ENCODE peak calls at places on chromosomes 6 and 20, in six cellular contexts. One of them, this sample, is unnamed.
A peak's percentile ranks its signal among the peaks of the same experiment; 100 is the strongest.

GRCh38 chr6:82363368-82364086 is at the start of gene TPBG:
- DNase-seq in suprapubic skin: peak; percentile 83
- DNase-seq in stomach: peak; percentile 58
- DNase-seq in fibroblast of lung: peak; percentile 56
- DNase-seq in spleen: peak; percentile 73
- DNase-seq in CD4-positive, alpha-beta T cell: no peak
- DNase-seq in this sample: no peak

GRCh38 chr6:125357515-125358256 is 55.9 kb upstream of the HDDC2 start:
- DNase-seq in suprapubic skin: no peak
- DNase-seq in stomach: no peak
- DNase-seq in fibroblast of lung: peak; percentile 31
- DNase-seq in spleen: no peak
- DNase-seq in CD4-positive, alpha-beta T cell: no peak
- DNase-seq in this sample: no peak

GRCh38 chr6:151179321-151179720 is 60.4 kb upstream of the AKAP12 start:
- DNase-seq in suprapubic skin: no peak
- DNase-seq in stomach: no peak
- DNase-seq in fibroblast of lung: peak; percentile 75
- DNase-seq in spleen: no peak
- DNase-seq in CD4-positive, alpha-beta T cell: no peak
- DNase-seq in this sample: no peak

GRCh38 chr6:113281014-113281810 is 575.9 kb upstream of the MARCKS start:
- DNase-seq in suprapubic skin: no peak
- DNase-seq in stomach: no peak
- DNase-seq in fibroblast of lung: peak; percentile 26
- DNase-seq in spleen: no peak
- DNase-seq in CD4-positive, alpha-beta T cell: no peak
- DNase-seq in this sample: no peak

GRCh38 chr6:149362289-149362688 is 37.8 kb upstream of the SUMO4 start:
- DNase-seq in suprapubic skin: no peak
- DNase-seq in stomach: no peak
- DNase-seq in fibroblast of lung: no peak
- DNase-seq in spleen: no peak
- DNase-seq in CD4-positive, alpha-beta T cell: no peak
- DNase-seq in this sample: no peak

GRCh38 chr6:137405806-137406205 is 88.4 kb downstream of the OLIG3 start:
- DNase-seq in suprapubic skin: no peak
- DNase-seq in stomach: no peak
- DNase-seq in fibroblast of lung: no peak
- DNase-seq in spleen: no peak
- DNase-seq in CD4-positive, alpha-beta T cell: no peak
- DNase-seq in this sample: no peak

GRCh38 chr6:38997128-38997761 is 51.3 kb upstream of the GLP1R start:
- DNase-seq in suprapubic skin: no peak
- DNase-seq in stomach: peak; percentile 39
- DNase-seq in fibroblast of lung: peak; percentile 22
- DNase-seq in spleen: no peak
- DNase-seq in CD4-positive, alpha-beta T cell: peak; percentile 11
- DNase-seq in this sample: no peak

GRCh38 chr6:25717856-25718740 is 36.4 kb upstream of the SLC17A4 start:
- DNase-seq in suprapubic skin: no peak
- DNase-seq in stomach: no peak
- DNase-seq in fibroblast of lung: peak; percentile 47
- DNase-seq in spleen: no peak
- DNase-seq in CD4-positive, alpha-beta T cell: no peak
- DNase-seq in this sample: no peak

GRCh38 chr20:11054266-11055025 is 380.6 kb upstream of the JAG1 start:
- DNase-seq in suprapubic skin: no peak
- DNase-seq in stomach: no peak
- DNase-seq in fibroblast of lung: no peak
- DNase-seq in spleen: no peak
- DNase-seq in CD4-positive, alpha-beta T cell: no peak
- DNase-seq in this sample: no peak

GRCh38 chr6:137495652-137496391 is 1.6 kb upstream of the OLIG3 start:
- DNase-seq in suprapubic skin: no peak
- DNase-seq in stomach: no peak
- DNase-seq in fibroblast of lung: no peak
- DNase-seq in spleen: no peak
- DNase-seq in CD4-positive, alpha-beta T cell: no peak
- DNase-seq in this sample: no peak

GRCh38 chr20:13412806-13413445 is 191.9 kb downstream of the ISM1 start:
- DNase-seq in suprapubic skin: no peak
- DNase-seq in stomach: no peak
- DNase-seq in fibroblast of lung: peak; percentile 26
- DNase-seq in spleen: no peak
- DNase-seq in CD4-positive, alpha-beta T cell: no peak
- DNase-seq in this sample: no peak

GRCh38 chr20:6348908-6349307 is 226.1 kb upstream of the FERMT1 start:
- DNase-seq in suprapubic skin: no peak
- DNase-seq in stomach: no peak
- DNase-seq in fibroblast of lung: no peak
- DNase-seq in spleen: no peak
- DNase-seq in CD4-positive, alpha-beta T cell: no peak
- DNase-seq in this sample: no peak

GRCh38 chr6:139882234-139882633 is 507.8 kb upstream of the CITED2 start:
- DNase-seq in suprapubic skin: no peak
- DNase-seq in stomach: no peak
- DNase-seq in fibroblast of lung: peak; percentile 65
- DNase-seq in spleen: no peak
- DNase-seq in CD4-positive, alpha-beta T cell: no peak
- DNase-seq in this sample: no peak

GRCh38 chr20:58481541-58482021 is 33.6 kb downstream of the APCDD1L start:
- DNase-seq in suprapubic skin: peak; percentile 72
- DNase-seq in stomach: peak; percentile 42
- DNase-seq in fibroblast of lung: peak; percentile 59
- DNase-seq in spleen: no peak
- DNase-seq in CD4-positive, alpha-beta T cell: peak; percentile 42
- DNase-seq in this sample: no peak

GRCh38 chr20:21145424-21145823 is 19.5 kb downstream of the KIZ start:
- DNase-seq in suprapubic skin: no peak
- DNase-seq in stomach: no peak
- DNase-seq in fibroblast of lung: no peak
- DNase-seq in spleen: no peak
- DNase-seq in CD4-positive, alpha-beta T cell: no peak
- DNase-seq in this sample: no peak

GRCh38 chr20:22305391-22305790 is 279.0 kb downstream of the FOXA2 start:
- DNase-seq in suprapubic skin: no peak
- DNase-seq in stomach: no peak
- DNase-seq in fibroblast of lung: no peak
- DNase-seq in spleen: no peak
- DNase-seq in CD4-positive, alpha-beta T cell: no peak
- DNase-seq in this sample: no peak

GRCh38 chr6:120147218-120147871 is 797.8 kb upstream of the MAN1A1 start:
- DNase-seq in suprapubic skin: no peak
- DNase-seq in stomach: no peak
- DNase-seq in fibroblast of lung: no peak
- DNase-seq in spleen: no peak
- DNase-seq in CD4-positive, alpha-beta T cell: no peak
- DNase-seq in this sample: no peak

GRCh38 chr20:46402236-46402886 is 4.1 kb downstream of the ELMO2 start:
- DNase-seq in suprapubic skin: no peak
- DNase-seq in stomach: no peak
- DNase-seq in fibroblast of lung: peak; percentile 46
- DNase-seq in spleen: no peak
- DNase-seq in CD4-positive, alpha-beta T cell: no peak
- DNase-seq in this sample: no peak

GRCh38 chr6:3911614-3912336 is 62.6 kb downstream of the FAM50B start:
- DNase-seq in suprapubic skin: peak; percentile 75
- DNase-seq in stomach: peak; percentile 73
- DNase-seq in fibroblast of lung: peak; percentile 85
- DNase-seq in spleen: peak; percentile 41
- DNase-seq in CD4-positive, alpha-beta T cell: no peak
- DNase-seq in this sample: no peak

GRCh38 chr20:63970714-63971431 is 1.1 kb upstream of the ZNF512B start:
- DNase-seq in suprapubic skin: no peak
- DNase-seq in stomach: no peak
- DNase-seq in fibroblast of lung: no peak
- DNase-seq in spleen: no peak
- DNase-seq in CD4-positive, alpha-beta T cell: no peak
- DNase-seq in this sample: no peak

GRCh38 chr6:14981960-14982359 is 263.9 kb upstream of the JARID2 start:
- DNase-seq in suprapubic skin: no peak
- DNase-seq in stomach: no peak
- DNase-seq in fibroblast of lung: no peak
- DNase-seq in spleen: no peak
- DNase-seq in CD4-positive, alpha-beta T cell: no peak
- DNase-seq in this sample: no peak

DNA sequence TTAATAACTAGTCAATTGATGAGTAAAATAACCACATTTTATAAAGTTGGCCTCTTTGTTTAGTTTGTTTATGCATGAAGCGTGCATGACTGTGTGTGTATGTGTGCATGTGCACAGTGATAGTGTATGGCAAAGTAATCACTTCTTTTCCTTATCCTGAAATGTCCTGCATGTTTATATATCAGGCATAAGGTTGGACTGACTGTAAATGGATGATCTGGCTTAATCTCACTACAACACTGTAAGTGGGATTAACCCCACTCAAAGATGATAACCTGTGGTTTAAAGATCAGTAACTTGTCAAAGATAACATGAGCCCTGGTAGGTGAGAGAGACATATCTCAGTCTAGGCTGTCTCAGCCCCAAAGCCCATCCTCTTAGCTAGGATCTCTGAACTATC is 376.7 kb upstream of the TSHZ2 start:
- DNase-seq in suprapubic skin: no peak
- DNase-seq in stomach: no peak
- DNase-seq in fibroblast of lung: no peak
- DNase-seq in spleen: no peak
- DNase-seq in CD4-positive, alpha-beta T cell: no peak
- DNase-seq in this sample: no peak
- TF ChIP-seq CTCF in suprapubic skin: no peak
- TF ChIP-seq CTCF in stomach: no peak
- TF ChIP-seq CTCF in fibroblast of lung: no peak
- TF ChIP-seq CTCF in spleen: no peak
- TF ChIP-seq CTCF in CD4-positive, alpha-beta T cell: no peak
- TF ChIP-seq CTCF in this sample: no peak

DNA sequence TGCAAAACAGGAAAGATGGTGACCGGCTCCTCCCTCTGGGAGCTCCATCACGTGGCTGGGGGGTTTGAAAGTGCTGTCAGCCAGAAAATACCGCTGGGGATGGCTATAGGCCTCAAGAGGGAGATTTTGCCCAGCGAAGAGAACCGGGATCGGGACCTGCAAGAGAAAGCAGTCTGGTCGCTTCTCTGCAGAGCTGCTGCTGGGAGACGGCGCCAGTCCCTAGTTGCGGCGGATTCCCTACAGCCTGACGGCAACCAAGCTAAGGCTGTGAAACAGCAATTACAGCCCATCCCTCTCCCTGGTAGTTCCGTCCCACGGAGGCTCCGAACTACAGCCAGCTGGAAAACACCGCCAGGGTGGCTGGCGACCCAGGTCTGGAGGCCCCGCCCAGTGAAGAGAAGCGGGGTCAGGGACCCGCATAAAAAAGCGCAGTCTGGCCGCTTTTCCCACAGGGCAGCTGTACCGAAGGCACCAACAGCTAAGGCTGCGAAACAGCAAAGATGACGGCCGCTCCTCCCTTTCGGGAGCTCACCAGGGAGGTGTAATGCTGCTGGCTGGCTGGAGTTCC is 238.1 kb upstream of the IRAK1BP1 start:
- DNase-seq in suprapubic skin: no peak
- DNase-seq in stomach: no peak
- DNase-seq in fibroblast of lung: peak; percentile 25
- DNase-seq in spleen: no peak
- DNase-seq in CD4-positive, alpha-beta T cell: no peak
- DNase-seq in this sample: no peak
- TF ChIP-seq CTCF in suprapubic skin: no peak
- TF ChIP-seq CTCF in stomach: no peak
- TF ChIP-seq CTCF in fibroblast of lung: no peak
- TF ChIP-seq CTCF in spleen: no peak
- TF ChIP-seq CTCF in CD4-positive, alpha-beta T cell: no peak
- TF ChIP-seq CTCF in this sample: no peak

GRCh38 chr6:72151742-72152141 is 265.4 kb downstream of the RIMS1 start:
- DNase-seq in suprapubic skin: no peak
- DNase-seq in stomach: no peak
- DNase-seq in fibroblast of lung: no peak
- DNase-seq in spleen: no peak
- DNase-seq in CD4-positive, alpha-beta T cell: no peak
- DNase-seq in this sample: no peak

GRCh38 chr6:72149715-72150114 is 263.4 kb downstream of the RIMS1 start:
- DNase-seq in suprapubic skin: no peak
- DNase-seq in stomach: no peak
- DNase-seq in fibroblast of lung: no peak
- DNase-seq in spleen: no peak
- DNase-seq in CD4-positive, alpha-beta T cell: no peak
- DNase-seq in this sample: no peak
- TF ChIP-seq CTCF in suprapubic skin: no peak
- TF ChIP-seq CTCF in stomach: no peak
- TF ChIP-seq CTCF in fibroblast of lung: no peak
- TF ChIP-seq CTCF in spleen: no peak
- TF ChIP-seq CTCF in CD4-positive, alpha-beta T cell: no peak
- TF ChIP-seq CTCF in this sample: no peak

DNA sequence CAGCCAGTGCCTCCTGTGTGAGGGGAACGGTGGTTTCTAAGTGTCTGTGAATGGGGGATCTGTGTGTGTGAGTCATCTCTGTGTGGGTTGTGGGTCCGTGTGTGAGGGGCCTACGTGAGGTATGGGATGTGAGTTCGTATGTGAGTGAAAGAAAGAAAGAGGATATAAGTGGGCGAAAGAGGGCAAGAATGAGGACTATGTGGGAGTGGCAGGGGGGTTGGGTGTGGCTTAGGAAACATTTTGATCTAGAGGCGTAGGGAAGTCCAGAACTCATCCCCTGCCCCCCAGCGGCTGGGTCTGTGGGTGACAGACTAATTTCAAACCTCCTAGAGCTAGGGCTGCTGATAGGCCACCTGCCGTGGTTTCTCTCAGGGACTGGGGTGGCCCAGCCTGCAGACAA is 35.5 kb downstream of the DHX35 start:
- DNase-seq in suprapubic skin: no peak
- DNase-seq in stomach: no peak
- DNase-seq in fibroblast of lung: no peak
- DNase-seq in spleen: no peak
- DNase-seq in CD4-positive, alpha-beta T cell: no peak
- DNase-seq in this sample: no peak
- TF ChIP-seq CTCF in suprapubic skin: no peak
- TF ChIP-seq CTCF in stomach: no peak
- TF ChIP-seq CTCF in fibroblast of lung: no peak
- TF ChIP-seq CTCF in spleen: no peak
- TF ChIP-seq CTCF in CD4-positive, alpha-beta T cell: no peak
- TF ChIP-seq CTCF in this sample: no peak